ENCODE peak calls at places on chromosomes 6 and 20, in five cellular contexts. C is activated T-helper 2 cell treated with anti-CD3 and anti-CD28 coated beads, Interferon-gamma antibody, Interleukin-2, Interleukin-4, amounts not matched to agents 10 μg/mL and 5 μg/mL and 100 μg/mL, durations not matched to agents 14 hours and 24 hours and 36 hours; F is left cardiac atrium; Q is ELF-1; Y is RPMI7951. I is an unnamed sample.

GRCh38 chr6:13653296-13653695 is 38.2 kb downstream of the NOL7 start:
- DNase-seq in C (no peak), F (no peak), Q (no peak), Y (peak), I (no peak)

GRCh38 chr20:40286991-40287531 is 402.0 kb downstream of the MAFB start:
- DNase-seq in C (no peak), Q (no peak), Y (peak), F (peak), I (peak)

GRCh38 chr6:33160728-33161323 is 31.4 kb downstream of the COL11A2 start:
- DNase-seq in Q (no peak), C (no peak), F (peak), Y (peak), I (no peak)

GRCh38 chr20:59386819-59387218 is 86.4 kb downstream of the EDN3 start:
- DNase-seq in Q (peak), F (no peak), C (no peak), Y (no peak), I (no peak)

GRCh38 chr6:16318538-16318937 is 80.2 kb downstream of the GMPR start:
- DNase-seq in Q (no peak), Y (peak), C (no peak), F (no peak), I (no peak)

GRCh38 chr20:34998331-34998950 is 42.8 kb downstream of the MYH7B start:
- DNase-seq in F (no peak), C (no peak), Y (no peak), Q (peak), I (no peak)

GRCh38 chr20:24684421-24684871 is 215.0 kb downstream of the SYNDIG1 start:
- DNase-seq in Y (peak), F (no peak), Q (no peak), C (no peak), I (no peak)

GRCh38 chr20:37529214-37529967 is 1.7 kb upstream of the BLCAP start:
- DNase-seq in F (no peak), Q (no peak), C (no peak), Y (peak), I (peak)

GRCh38 chr20:38032585-38033329 is 499 bp downstream of the TTI1 start:
- DNase-seq in F (no peak), Y (no peak), C (no peak), Q (no peak), I (no peak)

GRCh38 chr6:28225056-28225834 is at the start of gene ZSCAN9:
- DNase-seq in F (peak), Q (peak), C (no peak), Y (peak), I (peak)

GRCh38 chr6:166940643-166941068 is 15.7 kb downstream of the RNASET2 start:
- DNase-seq in C (no peak), F (no peak), Y (peak), Q (no peak), I (peak)

GRCh38 chr20:24935140-24935539 is 13.9 kb upstream of the CST7 start:
- DNase-seq in C (peak), Y (no peak), F (no peak), Q (no peak), I (no peak)

GRCh38 chr20:52340036-52340634 is 148.6 kb upstream of the ZFP64 start:
- DNase-seq in Q (peak), C (no peak), Y (peak), F (no peak), I (no peak)

GRCh38 chr6:34834789-34835518 is 43.1 kb downstream of the BLTP3A start:
- DNase-seq in Q (peak), F (no peak), Y (peak), C (no peak), I (no peak)

GRCh38 chr6:11142296-11143027 is 30.9 kb upstream of the ERVFRD-1 start:
- DNase-seq in Y (peak), F (no peak), Q (no peak), C (no peak), I (no peak)

GRCh38 chr6:170221052-170221752 is 69.7 kb downstream of the DLL1 start:
- DNase-seq in F (no peak), Y (peak), Q (peak), C (peak), I (peak)

GRCh38 chr6:24683297-24684296 is 16.7 kb downstream of the ACOT13 start:
- DNase-seq in Y (no peak), Q (peak), C (no peak), F (no peak), I (no peak)

GRCh38 chr6:156798091-156798735 is 21.0 kb downstream of the ARID1B start:
- DNase-seq in F (no peak), Q (no peak), Y (no peak), C (no peak), I (no peak)

GRCh38 chr6:49919261-49919660 is 44.7 kb downstream of the DEFB114 start:
- DNase-seq in Y (no peak), C (no peak), F (no peak), Q (no peak), I (no peak)

GRCh38 chr6:134199848-134200606 is 117.9 kb downstream of the SGK1 start:
- DNase-seq in Y (no peak), C (no peak), F (no peak), Q (peak), I (no peak)

GRCh38 chr6:160069050-160069454 is 52.6 kb upstream of the SLC22A1 start:
- DNase-seq in Q (no peak), C (peak), F (no peak), Y (no peak), I (no peak)

GRCh38 chr6:33700391-33701050 is 11.0 kb downstream of the UQCC2 start:
- DNase-seq in Y (peak), Q (peak), C (peak), F (peak), I (no peak)

GRCh38 chr6:168625602-168626001 is 184.6 kb downstream of the SMOC2 start:
- DNase-seq in Y (no peak), C (no peak), Q (peak), F (no peak), I (no peak)

GRCh38 chr6:21992178-21992967 is 304.5 kb downstream of the PRL start:
- DNase-seq in Q (no peak), C (no peak), Y (peak), F (no peak), I (no peak)

GRCh38 chr6:162245831-162246230 is 481.7 kb downstream of the PRKN start:
- DNase-seq in F (no peak), Q (no peak), Y (no peak), C (no peak), I (no peak)

GRCh38 chr20:61925555-61926252 is 140.0 kb downstream of the TAF4 start:
- DNase-seq in Y (peak), Q (no peak), F (no peak), C (no peak), I (no peak)

GRCh38 chr6:6379573-6379972 is 59.1 kb upstream of the F13A1 start:
- DNase-seq in Q (no peak), Y (peak), F (no peak), C (no peak), I (no peak)

GRCh38 chr20:32017711-32018251 is 7.5 kb downstream of the CCM2L start:
- DNase-seq in C (no peak), F (no peak), Q (peak), Y (no peak), I (no peak)

GRCh38 chr6:169782966-169783760 is 31.7 kb downstream of the ERMARD start:
- DNase-seq in F (no peak), Y (no peak), C (no peak), Q (no peak), I (peak)

GRCh38 chr6:88804701-88805100 is 158.7 kb downstream of the RNGTT start:
- DNase-seq in C (no peak), Y (no peak), F (no peak), Q (no peak), I (no peak)

GRCh38 chr20:3766381-3766780 is 1.2 kb downstream of the ADISSP start:
- DNase-seq in C (no peak), Y (no peak), F (peak), Q (no peak), I (no peak)

GRCh38 chr6:6712258-6712978 is 123.9 kb downstream of the LY86 start:
- DNase-seq in Y (peak), Q (no peak), C (no peak), F (no peak), I (peak)

GRCh38 chr20:45782890-45783289 is 8.8 kb downstream of the WFDC3 start:
- DNase-seq in F (no peak), Q (no peak), Y (peak), C (no peak), I (no peak)

GRCh38 chr6:43742285-43742684 is 27.7 kb upstream of the VEGFA start:
- DNase-seq in Y (no peak), F (no peak), Q (no peak), C (no peak), I (no peak)

I was measured in left lobe of liver.